ENCODE peak calls at places on chromosomes 1 and 21, in ten cellular contexts. X is effector memory CD4-positive, alpha-beta T cell; W is left ventricle myocardium inferior; B is OCI-LY7; I is Caco-2; Z is CD8-positive, alpha-beta memory T cell; L is ascending aorta; M is cardiac muscle cell; U is IMR-90; S is PC-9. F is an unnamed sample.

GRCh38 chr1:44263191-44263944 is 50.1 kb downstream of the DMAP1 start:
- DNase-seq in X (no peak), W (no peak), B (no peak), I (no peak), Z (no peak), L (no peak), M (no peak), U (no peak), S (no peak), F (no peak)

GRCh38 chr1:51070640-51071039 is 31.4 kb upstream of the C1orf185 start:
- DNase-seq in X (no peak), W (no peak), B (no peak), I (no peak), Z (no peak), L (no peak), M (no peak), U (peak; percentile 72), S (peak; percentile 90), F (no peak)

GRCh38 chr1:53956308-53957168 is 10.4 kb downstream of the LRRC42 start:
- DNase-seq in X (no peak), W (no peak), B (no peak), I (peak; percentile 39), Z (no peak), L (no peak), M (peak; percentile 21), U (no peak), S (peak; percentile 44), F (no peak)

GRCh38 chr21:35996217-35996616 is 64.1 kb downstream of the SETD4 start:
- DNase-seq in X (no peak), W (no peak), B (no peak), I (no peak), Z (no peak), L (no peak), M (no peak), U (no peak), S (no peak), F (no peak)

GRCh38 chr21:32702702-32703101 is 25.1 kb downstream of the SYNJ1 start:
- DNase-seq in X (no peak), W (no peak), B (no peak), I (peak; percentile 5), Z (no peak), L (no peak), M (peak; percentile 63), U (peak; percentile 89), S (no peak), F (no peak)

GRCh38 chr1:210407207-210407886 is 78.6 kb downstream of the HHAT start:
- DNase-seq in X (peak; percentile 30), W (peak; percentile 57), B (peak; percentile 63), I (peak; percentile 82), Z (peak; percentile 57), L (peak; percentile 74), M (peak; percentile 64), U (peak; percentile 56), S (peak; percentile 48), F (peak; percentile 65)

GRCh38 chr1:222928212-222928611 is 113.4 kb downstream of the DISP1 start:
- DNase-seq in X (no peak), W (peak; percentile 69), B (no peak), I (peak; percentile 18), Z (no peak), L (no peak), M (peak; percentile 73), U (peak; percentile 21), S (no peak), F (no peak)

GRCh38 chr1:43617668-43618067 is 32.3 kb upstream of the KDM4A start:
- DNase-seq in X (no peak), W (no peak), B (no peak), I (no peak), Z (no peak), L (no peak), M (no peak), U (no peak), S (no peak), F (no peak)

GRCh38 chr1:33088119-33088906 is 7.4 kb downstream of the AZIN2 start:
- DNase-seq in X (no peak), W (no peak), B (peak; percentile 62), I (no peak), Z (no peak), L (no peak), M (peak; percentile 34), U (peak; percentile 34), S (no peak), F (no peak)

GRCh38 chr1:43786201-43786958 is 79.0 kb downstream of the ST3GAL3 start:
- DNase-seq in X (no peak), W (no peak), B (no peak), I (no peak), Z (no peak), L (no peak), M (peak; percentile 25), U (peak; percentile 68), S (no peak), F (no peak)

GRCh38 chr1:77687519-77687906 is 5.1 kb upstream of the ZZZ3 start:
- DNase-seq in X (no peak), W (peak; percentile 23), B (peak; percentile 43), I (peak; percentile 15), Z (no peak), L (no peak), M (peak; percentile 80), U (no peak), S (peak; percentile 41), F (no peak)

GRCh38 chr1:14435368-14436023 is 163.0 kb upstream of the KAZN start:
- DNase-seq in X (no peak), W (no peak), B (no peak), I (peak; percentile 10), Z (no peak), L (no peak), M (peak; percentile 28), U (no peak), S (no peak), F (no peak)

GRCh38 chr1:94746635-94747525 is 73.3 kb upstream of the SLC44A3 start:
- DNase-seq in X (no peak), W (no peak), B (no peak), I (peak; percentile 4), Z (no peak), L (no peak), M (peak; percentile 52), U (no peak), S (no peak), F (no peak)

GRCh38 chr1:98389809-98390208 is 271.7 kb upstream of the SNX7 start:
- DNase-seq in X (no peak), W (no peak), B (no peak), I (no peak), Z (no peak), L (no peak), M (peak; percentile 50), U (peak; percentile 95), S (no peak), F (no peak)

GRCh38 chr1:54012008-54012325 is 6.0 kb downstream of the LDLRAD1 start:
- DNase-seq in X (no peak), W (no peak), B (no peak), I (no peak), Z (no peak), L (no peak), M (no peak), U (no peak), S (no peak), F (no peak)

GRCh38 chr1:207017615-207018559 is 14.7 kb downstream of the C1orf116 start:
- DNase-seq in X (no peak), W (peak; percentile 42), B (no peak), I (no peak), Z (no peak), L (no peak), M (no peak), U (no peak), S (no peak), F (no peak)

GRCh38 chr21:38140192-38140905 is 116.4 kb upstream of the KCNJ15 start:
- DNase-seq in X (no peak), W (peak; percentile 60), B (no peak), I (no peak), Z (no peak), L (no peak), M (peak; percentile 71), U (peak; percentile 25), S (no peak), F (no peak)

GRCh38 chr1:227789881-227790400 is 25.5 kb upstream of the PRSS38 start:
- DNase-seq in X (no peak), W (no peak), B (no peak), I (no peak), Z (no peak), L (peak; percentile 60), M (no peak), U (no peak), S (no peak), F (no peak)
- H3K4me1 ChIP-seq in X (peaks cover 24% of the 10 kb centered on the region), W (peaks cover 38% of the 10 kb centered on the region), B (peaks cover 6% of the 10 kb centered on the region), I (peaks cover 17% of the 10 kb centered on the region), Z (peaks cover 16% of the 10 kb centered on the region), L (peaks cover 27% of the 10 kb centered on the region), M (peaks cover 7% of the 10 kb centered on the region), U (peaks cover 20% of the 10 kb centered on the region), S (peaks cover 6% of the 10 kb centered on the region), F (peaks cover 28% of the 10 kb centered on the region)

DNA sequence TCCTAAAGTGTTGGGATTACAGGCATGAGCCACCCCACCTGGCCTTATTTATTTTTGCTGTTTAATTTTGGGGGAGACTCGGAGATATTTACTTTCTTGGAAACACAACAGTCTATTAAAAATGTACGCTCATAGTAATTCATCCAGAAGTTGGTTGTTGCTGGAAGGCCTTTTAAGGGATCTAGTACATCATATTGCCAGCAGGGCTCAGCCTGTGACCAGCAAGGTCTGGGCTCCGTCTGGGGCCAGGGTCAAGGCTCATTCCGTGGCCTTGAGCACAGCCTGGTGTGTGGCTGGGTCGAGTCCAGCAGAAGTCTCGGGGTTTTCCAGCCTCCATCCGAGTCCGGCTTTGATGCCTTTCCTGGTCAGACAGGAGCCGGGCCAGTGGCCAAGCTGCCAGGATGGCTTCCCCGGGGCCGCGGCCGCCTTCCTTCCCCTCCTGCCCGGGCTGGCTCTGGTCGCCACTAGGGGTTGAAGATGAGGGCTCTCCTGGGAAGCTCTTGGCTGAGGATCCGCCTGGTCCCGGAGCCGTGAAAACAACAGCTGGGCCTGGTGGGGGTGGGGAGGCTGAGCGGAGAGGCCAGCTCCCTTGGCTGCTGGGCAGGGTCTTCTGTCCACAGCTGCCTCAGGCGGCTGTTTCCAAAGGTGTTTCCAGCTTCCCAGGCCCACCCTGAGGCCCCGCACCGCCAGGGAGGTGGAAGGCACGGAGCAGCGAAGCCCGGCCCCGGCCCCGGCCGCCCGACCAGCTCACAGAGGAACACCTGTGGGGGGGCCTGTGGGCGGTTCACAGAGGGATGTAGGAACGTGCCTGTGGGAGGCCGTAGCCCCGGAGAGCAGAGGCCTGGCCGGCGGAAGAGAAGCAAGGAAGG is 5.1 kb upstream of the VWA1 start:
- DNase-seq in X (no peak), W (peak; percentile 87), B (no peak), I (no peak), Z (no peak), L (peak; percentile 75), M (peak; percentile 93), U (peak; percentile 50), S (peak; percentile 39), F (no peak)
- H3K4me1 ChIP-seq in X (peaks cover 7% of the 10 kb centered on the region), W (peaks cover 73% of the 10 kb centered on the region), B (no peaks in the 10 kb centered on the region), I (peaks cover 63% of the 10 kb centered on the region), Z (no peaks in the 10 kb centered on the region), L (peaks cover 24% of the 10 kb centered on the region), M (peaks cover 50% of the 10 kb centered on the region), U (peaks cover 23% of the 10 kb centered on the region), S (peaks cover 56% of the 10 kb centered on the region), F (no peaks in the 10 kb centered on the region)

GRCh38 chr1:201715801-201716741 is 112.9 kb upstream of the IPO9 start:
- DNase-seq in X (no peak), W (no peak), B (peak; percentile 47), I (no peak), Z (no peak), L (no peak), M (no peak), U (no peak), S (no peak), F (no peak)
- H3K4me1 ChIP-seq in X (no peaks in the 10 kb centered on the region), W (peaks cover 100% of the 10 kb centered on the region), B (peaks cover 17% of the 10 kb centered on the region), I (peaks cover 8% of the 10 kb centered on the region), Z (no peaks in the 10 kb centered on the region), L (peaks cover 65% of the 10 kb centered on the region), M (peaks cover 44% of the 10 kb centered on the region), U (peaks cover 51% of the 10 kb centered on the region), S (peaks cover 41% of the 10 kb centered on the region), F (no peaks in the 10 kb centered on the region)

GRCh38 chr1:238329671-238330070 is 438.9 kb upstream of the ZP4 start:
- DNase-seq in X (no peak), W (no peak), B (no peak), I (no peak), Z (no peak), L (no peak), M (no peak), U (no peak), S (no peak), F (no peak)
- H3K4me1 ChIP-seq in X (no peaks in the 10 kb centered on the region), W (no peaks in the 10 kb centered on the region), B (no peaks in the 10 kb centered on the region), I (no peaks in the 10 kb centered on the region), Z (no peaks in the 10 kb centered on the region), L (no peaks in the 10 kb centered on the region), M (no peaks in the 10 kb centered on the region), U (no peaks in the 10 kb centered on the region), S (no peaks in the 10 kb centered on the region), F (no peaks in the 10 kb centered on the region)

F was measured in CD4-positive, alpha-beta memory T cell.